ENCODE peak calls at places on chromosomes 16 and 17, in four cellular contexts. W, Y, E and V are unnamed samples.

GRCh38 chr16:9316008-9316407 is 224.6 kb downstream of the HAPSTR1 start:
- DNase-seq in W (no peak), E (no peak), Y (no peak), V (no peak)

GRCh38 chr16:11218324-11218962 is 37.6 kb downstream of the SOCS1 start:
- DNase-seq in Y (no peak), W (no peak), E (no peak), V (no peak)

GRCh38 chr17:70552982-70553334 is 383.6 kb downstream of the KCNJ2 start:
- DNase-seq in Y (no peak), W (no peak), E (no peak), V (no peak)

GRCh38 chr16:981695-982151 is at the start of gene SOX8:
- DNase-seq in Y (no peak), W (no peak), E (no peak), V (no peak)

GRCh38 chr16:559411-560207 is 585 bp upstream of the PRR35 start:
- DNase-seq in E (no peak), Y (no peak), W (no peak), V (no peak)

GRCh38 chr17:58238147-58238634 is at the start of gene LPO:
- DNase-seq in Y (no peak), W (no peak), E (no peak), V (no peak)

GRCh38 chr17:40363480-40363838 is 1.1 kb downstream of the GJD3 start:
- DNase-seq in E (no peak), W (no peak), Y (no peak), V (no peak)

GRCh38 chr16:4313563-4314531 is 2.0 kb upstream of the GLIS2 start:
- DNase-seq in E (peak), Y (no peak), W (no peak), V (no peak)

GRCh38 chr17:46911311-46911710 is 11.6 kb upstream of the GOSR2 start:
- DNase-seq in E (no peak), W (no peak), Y (no peak), V (no peak)

GRCh38 chr16:65737831-65738230 is 616.0 kb upstream of the CDH11 start:
- DNase-seq in Y (no peak), W (no peak), E (no peak), V (no peak)

GRCh38 chr17:38333635-38334295 is 10.0 kb downstream of the GPR179 start:
- DNase-seq in E (no peak), W (no peak), Y (no peak), V (no peak)

GRCh38 chr16:85162478-85163277 is 50.4 kb upstream of the CIBAR2 start:
- DNase-seq in W (no peak), E (peak), Y (no peak), V (peak)

GRCh38 chr16:88669986-88670385 is 7.1 kb upstream of the MVD start:
- DNase-seq in E (peak), Y (no peak), W (no peak), V (no peak)

GRCh38 chr16:5738586-5738985 is 641.0 kb upstream of the EEF2KMT start:
- DNase-seq in Y (no peak), E (no peak), W (no peak), V (no peak)

GRCh38 chr17:68849673-68850260 is 105.4 kb downstream of the ABCA8 start:
- DNase-seq in Y (no peak), W (peak), E (no peak), V (no peak)

GRCh38 chr16:48906076-48906475 is 296.1 kb upstream of the N4BP1 start:
- DNase-seq in W (no peak), Y (no peak), E (no peak), V (no peak)

GRCh38 chr17:5800646-5801045 is 216.3 kb upstream of the NLRP1 start:
- DNase-seq in E (no peak), W (no peak), Y (no peak), V (no peak)

GRCh38 chr16:27703545-27703944 is 153.6 kb downstream of the KATNIP start:
- DNase-seq in W (no peak), E (peak), Y (no peak), V (no peak)

GRCh38 chr17:14748036-14748715 is 447.3 kb downstream of the HS3ST3B1 start:
- DNase-seq in Y (no peak), W (no peak), E (no peak), V (no peak)

GRCh38 chr17:72661945-72662826 is 430.3 kb downstream of the SLC39A11 start:
- DNase-seq in W (no peak), Y (no peak), E (no peak), V (no peak)

GRCh38 chr16:27994686-27995085 is 68.8 kb downstream of the GSG1L start:
- DNase-seq in W (no peak), E (no peak), Y (no peak), V (no peak)

GRCh38 chr17:4849011-4849536 is 15.9 kb downstream of the MINK1 start:
- DNase-seq in W (peak), Y (no peak), E (peak), V (no peak)

GRCh38 chr16:50299508-50300105 is 33.3 kb downstream of the ADCY7 start:
- DNase-seq in W (no peak), E (no peak), Y (no peak), V (no peak)

GRCh38 chr17:72311004-72311403 is 190.2 kb downstream of the SOX9 start:
- DNase-seq in W (no peak), E (no peak), Y (no peak), V (no peak)

GRCh38 chr16:10594312-10594950 is 14.0 kb upstream of the EMP2 start:
- DNase-seq in W (no peak), E (no peak), Y (no peak), V (no peak)

GRCh38 chr17:61415374-61416210 is 15.9 kb downstream of the TBX2 start:
- DNase-seq in Y (no peak), W (no peak), E (no peak), V (no peak)

GRCh38 chr16:69482410-69482951 is 58.1 kb downstream of the CYB5B start:
- DNase-seq in Y (no peak), E (peak), W (no peak), V (no peak)

GRCh38 chr16:2964416-2965223 is 545 bp downstream of the KREMEN2 start:
- DNase-seq in Y (no peak), W (no peak), E (no peak), V (no peak)

GRCh38 chr16:19810817-19811731 is 73.6 kb downstream of the GPRC5B start:
- DNase-seq in Y (peak), W (peak), E (peak), V (peak)

GRCh38 chr17:49958723-49959122 is 10.3 kb upstream of the DLX4 start:
- DNase-seq in W (no peak), E (no peak), Y (no peak), V (no peak)

GRCh38 chr17:17765921-17766320 is 70.9 kb downstream of the SREBF1 start:
- DNase-seq in Y (no peak), E (no peak), W (no peak), V (no peak)

GRCh38 chr17:49101054-49101534 is 31.5 kb upstream of the B4GALNT2 start:
- DNase-seq in E (peak), Y (no peak), W (no peak), V (no peak)

GRCh38 chr17:40515491-40516041 is 14.1 kb upstream of the TNS4 start:
- DNase-seq in W (no peak), E (no peak), Y (no peak), V (no peak)

GRCh38 chr17:59829217-59830006 is 63.3 kb downstream of the TUBD1 start:
- DNase-seq in E (peak), Y (peak), W (peak), V (peak)

GRCh38 chr17:47719411-47720152 is 13.5 kb upstream of the TBX21 start:
- DNase-seq in E (peak), W (peak), Y (peak), V (peak)

GRCh38 chr16:66525396-66526180 is 24.3 kb downstream of the TK2 start:
- DNase-seq in Y (no peak), E (no peak), W (no peak), V (no peak)

GRCh38 chr17:82787081-82787848 is 35.4 kb downstream of the TBCD start:
- DNase-seq in Y (no peak), W (peak), E (peak), V (no peak)

GRCh38 chr16:71557954-71558582 is 18.8 kb downstream of the TAT start:
- DNase-seq in E (no peak), W (no peak), Y (no peak), V (no peak)

GRCh38 chr16:78249056-78249455 is 149.6 kb downstream of the WWOX start:
- DNase-seq in E (no peak), W (no peak), Y (no peak), V (no peak)
- TF ChIP-seq CTCF in E (no peak), W (no peak), Y (no peak), V (peak)

DNA sequence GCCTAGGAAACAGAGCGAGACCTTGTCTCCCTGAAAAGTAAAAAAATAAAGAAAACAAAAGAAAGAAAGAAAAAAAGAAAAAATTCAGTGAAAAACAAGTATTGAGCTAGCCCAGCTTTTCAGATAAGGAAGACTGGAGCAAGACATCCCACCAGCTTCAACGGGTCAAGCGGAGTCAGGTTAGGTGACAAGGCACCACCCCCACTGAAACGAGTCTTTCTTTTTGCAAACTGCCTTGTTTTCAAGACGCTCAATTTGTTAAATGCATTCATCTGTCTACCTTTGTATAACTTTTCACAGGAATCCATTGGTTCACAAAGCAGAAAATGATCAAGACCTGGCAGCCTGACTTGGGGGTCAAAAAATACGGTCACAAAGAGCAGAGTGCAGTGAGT is 10.7 kb upstream of the AXIN2 start:
- DNase-seq in W (no peak), Y (no peak), E (no peak), V (no peak)
- H3K4me3 ChIP-seq in W (no peak), Y (no peak), E (no peak), V (no peak)

GRCh38 chr17:36151891-36152638 is 24.4 kb downstream of the TBC1D3B start:
- DNase-seq in E (no peak), Y (no peak), W (no peak), V (no peak)

GRCh38 chr17:36153887-36154576 is 22.4 kb downstream of the TBC1D3B start:
- DNase-seq in W (no peak), E (no peak), Y (no peak), V (no peak)

GRCh38 chr17:36148559-36149295 is 27.7 kb downstream of the TBC1D3B start:
- DNase-seq in Y (peak), E (peak), W (no peak), V (no peak)

GRCh38 chr17:36149296-36149820 is 27.1 kb downstream of the TBC1D3B start:
- DNase-seq in Y (peak), E (peak), W (peak), V (no peak)

DNA sequence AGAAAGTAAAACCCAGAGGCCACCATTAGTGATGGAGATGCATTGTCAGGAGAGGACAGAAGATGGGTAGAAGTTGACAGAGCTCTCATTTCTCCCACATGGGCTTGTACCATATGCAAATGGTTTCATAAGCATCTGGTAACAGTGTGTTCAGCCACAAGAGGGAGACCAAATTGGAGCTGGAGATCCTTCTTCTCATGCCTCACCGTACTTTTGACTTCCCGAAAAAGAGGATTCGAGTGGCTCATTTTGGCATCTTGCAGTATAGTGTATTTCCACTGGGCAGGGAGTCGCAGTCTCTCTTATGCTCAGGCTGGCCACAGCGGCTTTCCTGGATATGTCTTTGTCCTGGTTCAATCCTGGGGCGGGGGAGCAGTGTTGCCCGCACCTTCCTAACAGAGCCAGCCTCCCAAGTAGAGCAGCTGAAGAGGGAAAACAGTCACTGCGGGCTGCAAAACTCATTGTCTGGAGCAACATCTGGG is 23.8 kb downstream of the TBC1D3B start:
- DNase-seq in Y (no peak), W (no peak), E (peak), V (no peak)
- TF ChIP-seq CTCF in Y (peak), W (no peak), E (peak), V (no peak)

GRCh38 chr17:43661699-43662431 is at the start of gene MEOX1:
- DNase-seq in W (peak), E (peak), Y (no peak), V (peak)
- H3K4me3 ChIP-seq in W (no peak), E (no peak), Y (peak), V (no peak)

GRCh38 chr16:15055141-15056053 is 477 bp downstream of the NTAN1 start:
- DNase-seq in Y (no peak), E (peak), W (no peak), V (no peak)
- TF ChIP-seq CTCF in Y (peak), E (peak), W (peak), V (peak)

DNA sequence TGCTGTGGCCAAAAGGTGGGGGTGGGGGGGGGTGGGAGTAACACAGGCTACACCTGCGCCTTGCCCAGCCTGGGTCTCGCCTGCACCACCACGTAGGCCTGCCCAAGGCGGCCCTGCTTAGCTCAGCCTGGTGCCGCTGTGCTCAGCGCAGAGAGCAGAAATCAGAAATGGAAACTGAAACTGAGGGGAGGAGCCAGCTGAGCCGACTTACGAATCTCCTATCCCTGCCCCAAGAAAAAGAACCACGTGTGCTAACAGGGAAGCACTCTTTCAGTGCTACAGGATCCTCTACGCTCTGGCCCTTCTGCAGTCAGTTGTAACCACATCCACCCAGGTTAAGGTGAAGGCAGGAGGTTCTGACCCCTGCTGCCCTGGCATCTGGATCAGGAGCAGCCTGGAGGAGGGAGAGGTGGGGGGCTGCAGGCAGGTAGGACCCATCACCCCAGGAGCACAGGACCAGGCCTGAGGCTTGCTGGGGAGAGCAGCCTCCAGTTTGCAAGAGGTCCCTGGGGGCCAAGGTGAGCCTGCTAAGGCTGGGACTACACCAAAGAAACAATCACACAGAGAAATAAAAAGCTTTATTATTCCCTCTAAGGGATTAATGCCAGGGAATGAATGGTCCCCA is at the start of gene DHX58:
- DNase-seq in E (peak), Y (peak), W (peak), V (no peak)
- H3K4me3 ChIP-seq in E (peak), Y (peak), W (peak), V (peak)

GRCh38 chr17:29117440-29117753 is 62.8 kb downstream of the MYO18A start:
- DNase-seq in Y (no peak), E (no peak), W (no peak), V (no peak)
- TF ChIP-seq CTCF in Y (no peak), E (no peak), W (no peak), V (no peak)

GRCh38 chr17:78359936-78360370 is at the start of gene SOCS3:
- DNase-seq in W (no peak), Y (no peak), E (peak), V (no peak)

GRCh38 chr17:78362232-78362631 is 2.4 kb upstream of the SOCS3 start:
- DNase-seq in Y (no peak), E (no peak), W (no peak), V (no peak)

GRCh38 chr17:78362671-78363070 is 2.8 kb upstream of the SOCS3 start:
- DNase-seq in Y (no peak), W (no peak), E (no peak), V (no peak)

GRCh38 chr17:78360371-78361226 is 722 bp upstream of the SOCS3 start:
- DNase-seq in E (peak), W (no peak), Y (no peak), V (no peak)

GRCh38 chr17:78361227-78361683 is 1.4 kb upstream of the SOCS3 start:
- DNase-seq in W (no peak), Y (no peak), E (no peak), V (no peak)
- H3K4me3 ChIP-seq in W (no peak), Y (no peak), E (no peak), V (no peak)